ENCODE peak calls at places on chromosomes 2 and 18, in ten cellular contexts. J, A, Q, D, Z, P, E, H, K and T are unnamed samples.

GRCh38 chr2:22903616-22904015 is 481.4 kb upstream of the KLHL29 start:
- DNase-seq in H (no peak), Z (no peak), K (no peak), J (no peak), D (no peak), P (no peak), A (no peak), E (no peak), Q (no peak), T (no peak)

GRCh38 chr2:187541086-187542085 is 12.8 kb downstream of the TFPI start:
- DNase-seq in K (no peak), Q (no peak), A (peak; percentile 95), J (peak; percentile 43), Z (no peak), P (peak; percentile 84), H (no peak), D (peak; percentile 96), E (no peak), T (no peak)

GRCh38 chr18:51537487-51537886 is 340.0 kb upstream of the MEX3C start:
- DNase-seq in J (no peak), Z (no peak), A (no peak), E (peak; percentile 58), Q (no peak), P (no peak), D (no peak), H (no peak), K (no peak), T (no peak)

GRCh38 chr2:65316072-65316471 is 88.4 kb downstream of the ACTR2 start:
- DNase-seq in E (no peak), Q (no peak), H (peak; percentile 80), A (peak; percentile 72), D (peak; percentile 94), Z (peak; percentile 91), P (no peak), K (no peak), J (peak; percentile 60), T (no peak)

GRCh38 chr2:236875906-236876505 is 209.7 kb upstream of the COPS8 start:
- DNase-seq in K (no peak), Q (no peak), D (no peak), E (no peak), Z (no peak), P (no peak), J (peak; percentile 60), H (peak; percentile 82), A (peak; percentile 18), T (no peak)

GRCh38 chr2:145460151-145460550 is 940.2 kb upstream of the ZEB2 start:
- DNase-seq in P (peak; percentile 57), K (no peak), Q (no peak), H (no peak), J (no peak), Z (no peak), A (no peak), E (no peak), D (peak; percentile 18), T (no peak)

GRCh38 chr2:171893196-171893823 is 734 bp downstream of the SLC25A12 start:
- DNase-seq in E (no peak), D (no peak), Z (no peak), H (no peak), A (no peak), P (peak; percentile 43), K (no peak), Q (no peak), J (no peak), T (no peak)

GRCh38 chr2:44944102-44944951 is 2.8 kb downstream of the SIX3 start:
- DNase-seq in Q (no peak), E (peak; percentile 60), H (peak; percentile 50), K (no peak), A (no peak), Z (no peak), P (no peak), J (no peak), D (no peak), T (no peak)

GRCh38 chr2:113686537-113686936 is 59.5 kb downstream of the RABL2A start:
- DNase-seq in P (peak; percentile 15), E (no peak), K (no peak), Z (no peak), D (no peak), A (no peak), H (no peak), J (no peak), Q (no peak), T (no peak)

GRCh38 chr2:54888146-54888545 is 162.1 kb downstream of the RTN4 start:
- DNase-seq in D (no peak), Q (no peak), P (no peak), K (no peak), J (no peak), Z (no peak), A (no peak), H (no peak), E (no peak), T (no peak)

GRCh38 chr18:59620381-59620780 is 76.8 kb downstream of the CCBE1 start:
- DNase-seq in P (no peak), A (no peak), E (no peak), J (no peak), D (no peak), Z (no peak), K (no peak), Q (no peak), H (no peak), T (no peak)

GRCh38 chr2:161134547-161135518 is 25.4 kb upstream of the TANK start:
- DNase-seq in K (no peak), J (no peak), E (peak; percentile 14), Q (no peak), D (peak; percentile 39), P (peak; percentile 51), H (no peak), A (no peak), Z (no peak), T (no peak)

GRCh38 chr2:197599285-197599965 is 76.0 kb downstream of the RFTN2 start:
- DNase-seq in D (no peak), A (peak; percentile 57), P (peak; percentile 57), Z (no peak), H (no peak), E (peak; percentile 32), Q (peak; percentile 6), J (peak; percentile 20), K (peak; percentile 34), T (no peak)

GRCh38 chr2:29561241-29562027 is 360.0 kb downstream of the ALK start:
- DNase-seq in D (no peak), H (no peak), Z (no peak), Q (no peak), E (no peak), A (peak; percentile 2), K (no peak), J (no peak), P (peak; percentile 43), T (no peak)

GRCh38 chr2:207122914-207123744 is 42.6 kb downstream of the KLF7 start:
- DNase-seq in Z (no peak), H (no peak), D (no peak), Q (peak; percentile 18), E (no peak), A (no peak), J (no peak), K (peak; percentile 4), P (peak; percentile 67), T (no peak)

GRCh38 chr18:23317975-23318675 is 135.0 kb upstream of the RIOK3 start:
- DNase-seq in D (peak; percentile 88), A (no peak), Q (no peak), E (no peak), J (no peak), Z (no peak), P (peak; percentile 61), K (no peak), H (no peak), T (no peak)

GRCh38 chr2:199456383-199457146 is 1.2 kb downstream of the SATB2 start:
- DNase-seq in P (peak; percentile 29), D (no peak), Q (no peak), K (no peak), E (no peak), J (no peak), H (no peak), A (no peak), Z (peak; percentile 49), T (no peak)

GRCh38 chr18:40356153-40356552 is 1598.9 kb upstream of the PIK3C3 start:
- DNase-seq in A (no peak), D (no peak), Z (no peak), P (no peak), J (no peak), Q (no peak), E (no peak), H (no peak), K (no peak), T (no peak)

GRCh38 chr18:40355701-40356100 is 1599.3 kb upstream of the PIK3C3 start:
- DNase-seq in E (no peak), Q (no peak), D (peak; percentile 23), K (no peak), Z (no peak), J (no peak), H (no peak), A (peak; percentile 50), P (peak; percentile 89), T (no peak)

GRCh38 chr18:40357536-40357935 is 1597.5 kb upstream of the PIK3C3 start:
- DNase-seq in Q (no peak), J (no peak), E (no peak), P (peak; percentile 65), K (no peak), H (no peak), Z (no peak), D (no peak), A (no peak), T (no peak)
- TF ChIP-seq CTCF in Q (no peak), J (no peak), E (no peak), P (no peak), K (no peak), H (no peak), Z (no peak), D (no peak), A (no peak), T (no peak)

DNA sequence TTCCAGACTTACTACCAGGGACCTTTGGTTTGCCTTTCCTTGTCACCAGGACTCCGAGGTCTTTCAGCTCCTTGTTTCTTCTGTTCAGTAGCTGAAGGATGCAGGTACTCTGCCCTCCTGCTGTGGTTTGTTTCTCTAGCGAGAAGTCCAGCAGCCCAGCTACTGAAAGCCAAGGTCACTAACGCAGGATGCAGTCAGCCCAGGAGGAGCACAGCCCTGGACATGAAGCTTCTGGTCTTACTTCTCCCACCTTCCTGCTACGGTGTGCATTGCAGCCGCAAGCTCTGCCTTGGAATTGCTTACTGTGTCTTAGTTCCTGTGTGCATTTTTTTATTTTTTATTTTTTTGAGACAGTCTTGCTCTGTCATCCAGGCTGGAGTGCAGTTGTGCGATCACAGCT is 62.4 kb downstream of the DGKD start:
- DNase-seq in A (no peak), P (no peak), D (no peak), K (no peak), E (no peak), Q (no peak), H (no peak), J (no peak), Z (no peak), T (no peak)
- TF ChIP-seq CTCF in A (no peak), P (no peak), D (no peak), K (no peak), E (no peak), Q (no peak), H (no peak), J (no peak), Z (no peak), T (no peak)

GRCh38 chr2:202158796-202159195 is 79.6 kb downstream of the SUMO1 start:
- DNase-seq in K (no peak), P (peak; percentile 71), H (no peak), D (no peak), A (peak; percentile 54), J (no peak), Z (no peak), E (no peak), Q (no peak), T (no peak)
- TF ChIP-seq CTCF in K (no peak), P (peak; percentile 42), H (peak; percentile 19), D (no peak), A (no peak), J (no peak), Z (no peak), E (no peak), Q (no peak), T (peak; percentile 42)

GRCh38 chr2:231412616-231412963 is 17.1 kb downstream of the B3GNT7 start:
- DNase-seq in E (no peak), Q (no peak), P (no peak), Z (no peak), K (no peak), A (no peak), D (no peak), H (no peak), J (no peak), T (no peak)
- TF ChIP-seq CTCF in E (no peak), Q (no peak), P (no peak), Z (no peak), K (no peak), A (no peak), D (no peak), H (no peak), J (no peak), T (no peak)